ENCODE peak calls at places on chromosomes 4 and X, in nine cellular contexts. O, H, J, F, X, B, L, A and G are unnamed samples.

GRCh38 chrX:644304-645023 is 13.9 kb downstream of the SHOX start:
- DNase-seq in O (no peak), H (no peak), J (no peak), F (no peak), X (no peak), B (no peak), L (peak), A (peak), G (no peak)

GRCh38 chr4:165457793-165458192 is 79.0 kb downstream of the CPE start:
- DNase-seq in O (no peak), H (no peak), J (no peak), F (no peak), X (no peak), B (no peak), L (no peak), A (no peak), G (no peak)

GRCh38 chr4:40837094-40837870 is 87.5 kb downstream of the NSUN7 start:
- DNase-seq in O (no peak), H (no peak), J (peak), F (no peak), X (no peak), B (no peak), L (peak), A (no peak), G (peak)

GRCh38 chr4:54961357-54961975 is 163.9 kb downstream of the KDR start:
- DNase-seq in O (peak), H (no peak), J (no peak), F (no peak), X (no peak), B (peak), L (peak), A (no peak), G (no peak)

GRCh38 chr4:83782591-83782990 is 246.7 kb downstream of the GPAT3 start:
- DNase-seq in O (no peak), H (no peak), J (no peak), F (no peak), X (no peak), B (no peak), L (no peak), A (no peak), G (no peak)

GRCh38 chr4:119029847-119030535 is 105.6 kb upstream of the MYOZ2 start:
- DNase-seq in O (no peak), H (no peak), J (no peak), F (no peak), X (no peak), B (no peak), L (no peak), A (peak), G (no peak)

GRCh38 chr4:122652379-122652778 is 31.5 kb upstream of the IL21 start:
- DNase-seq in O (peak), H (no peak), J (no peak), F (no peak), X (peak), B (peak), L (peak), A (no peak), G (no peak)

GRCh38 chr4:108560624-108561023 is 59.8 kb upstream of the RPL34 start:
- DNase-seq in O (no peak), H (no peak), J (no peak), F (no peak), X (no peak), B (no peak), L (peak), A (no peak), G (no peak)

GRCh38 chr4:4867745-4868505 is 8.5 kb downstream of the MSX1 start:
- DNase-seq in O (no peak), H (no peak), J (no peak), F (no peak), X (no peak), B (no peak), L (no peak), A (no peak), G (no peak)

GRCh38 chrX:84909151-84909550 is 94.5 kb upstream of the APOOL start:
- DNase-seq in O (no peak), H (no peak), J (no peak), F (no peak), X (no peak), B (no peak), L (no peak), A (no peak), G (no peak)

GRCh38 chr4:186805020-186805820 is 81.6 kb upstream of the FAT1 start:
- DNase-seq in O (no peak), H (no peak), J (no peak), F (no peak), X (no peak), B (no peak), L (no peak), A (no peak), G (no peak)

GRCh38 chr4:61997813-61998212 is 797.7 kb downstream of the ADGRL3 start:
- DNase-seq in O (no peak), H (no peak), J (no peak), F (no peak), X (no peak), B (no peak), L (no peak), A (no peak), G (no peak)

GRCh38 chr4:74649193-74649592 is 145.1 kb downstream of the BTC start:
- DNase-seq in O (no peak), H (no peak), J (no peak), F (no peak), X (no peak), B (no peak), L (no peak), A (no peak), G (no peak)

GRCh38 chr4:88971536-88971935 is 85.4 kb downstream of the FAM13A start:
- DNase-seq in O (no peak), H (no peak), J (no peak), F (no peak), X (no peak), B (no peak), L (no peak), A (no peak), G (no peak)

GRCh38 chr4:89528525-89529133 is 221.0 kb upstream of the GPRIN3 start:
- DNase-seq in O (no peak), H (no peak), J (no peak), F (no peak), X (no peak), B (no peak), L (no peak), A (no peak), G (no peak)

GRCh38 chr4:89307446-89308160 is at the start of gene GPRIN3:
- DNase-seq in O (peak), H (peak), J (peak), F (peak), X (peak), B (peak), L (peak), A (peak), G (peak)

GRCh38 chrX:140501321-140501720 is 3.5 kb downstream of the SOX3 start:
- DNase-seq in O (no peak), H (no peak), J (no peak), F (no peak), X (no peak), B (no peak), L (no peak), A (no peak), G (no peak)

GRCh38 chr4:114654607-114655006 is 56.0 kb downstream of the UGT8 start:
- DNase-seq in O (no peak), H (no peak), J (no peak), F (no peak), X (no peak), B (no peak), L (no peak), A (no peak), G (no peak)

GRCh38 chrX:68498044-68498507 is 775 bp upstream of the YIPF6 start:
- DNase-seq in O (peak), H (no peak), J (no peak), F (no peak), X (no peak), B (no peak), L (no peak), A (no peak), G (no peak)

GRCh38 chr4:3404546-3404945 is 37.2 kb upstream of the HGFAC start:
- DNase-seq in O (no peak), H (no peak), J (no peak), F (no peak), X (no peak), B (no peak), L (no peak), A (no peak), G (no peak)

GRCh38 chrX:65697915-65698796 is 30.7 kb downstream of the MSN start:
- DNase-seq in O (peak), H (peak), J (peak), F (peak), X (peak), B (peak), L (peak), A (no peak), G (peak)

GRCh38 chr4:186563761-186564160 is 8.4 kb upstream of the MTNR1A start:
- DNase-seq in O (no peak), H (no peak), J (no peak), F (no peak), X (no peak), B (no peak), L (peak), A (no peak), G (no peak)

GRCh38 chr4:111283066-111283677 is 660.3 kb upstream of the PITX2 start:
- DNase-seq in O (peak), H (no peak), J (no peak), F (no peak), X (peak), B (peak), L (peak), A (peak), G (peak)

GRCh38 chr4:166165829-166166420 is 292.9 kb downstream of the TLL1 start:
- DNase-seq in O (peak), H (no peak), J (no peak), F (no peak), X (no peak), B (peak), L (peak), A (no peak), G (no peak)

GRCh38 chr4:28639747-28640146 is 1779.1 kb downstream of the STIM2 start:
- DNase-seq in O (peak), H (no peak), J (no peak), F (no peak), X (no peak), B (no peak), L (no peak), A (no peak), G (no peak)

GRCh38 chr4:154559141-154559841 is 3.5 kb upstream of the FGB start:
- DNase-seq in O (peak), H (no peak), J (no peak), F (no peak), X (no peak), B (peak), L (peak), A (no peak), G (no peak)

GRCh38 chrX:19698125-19698524 is 182.8 kb upstream of the MAP3K15 start:
- DNase-seq in O (peak), H (no peak), J (no peak), F (no peak), X (no peak), B (no peak), L (peak), A (no peak), G (peak)

GRCh38 chr4:128862608-128863313 is 53.3 kb downstream of the JADE1 start:
- DNase-seq in O (no peak), H (peak), J (no peak), F (no peak), X (peak), B (no peak), L (no peak), A (no peak), G (no peak)

GRCh38 chr4:157896726-157897125 is 276.1 kb downstream of the GASK1B start:
- DNase-seq in O (no peak), H (no peak), J (no peak), F (no peak), X (no peak), B (no peak), L (no peak), A (no peak), G (no peak)

GRCh38 chr4:48792348-48793006 is 12.4 kb upstream of the FRYL start:
- DNase-seq in O (no peak), H (no peak), J (no peak), F (no peak), X (peak), B (no peak), L (peak), A (no peak), G (no peak)

GRCh38 chr4:185504098-185505047 is 30.9 kb downstream of the PDLIM3 start:
- DNase-seq in O (peak), H (no peak), J (peak), F (no peak), X (no peak), B (no peak), L (peak), A (peak), G (peak)

GRCh38 chrX:18833071-18833731 is 125.8 kb downstream of the PPEF1 start:
- DNase-seq in O (peak), H (no peak), J (peak), F (no peak), X (no peak), B (no peak), L (peak), A (no peak), G (peak)

GRCh38 chr4:74304136-74304628 is 4.1 kb upstream of the EPGN start:
- DNase-seq in O (no peak), H (no peak), J (no peak), F (no peak), X (no peak), B (no peak), L (no peak), A (no peak), G (no peak)